ENCODE peak calls at places on chromosomes 2 and 18, in four cellular contexts. W, F, T and V are unnamed samples.

GRCh38 chr2:168841445-168841844 is 39.0 kb downstream of the NOSTRIN start:
- DNase-seq in W (no peak), F (no peak), T (no peak), V (no peak)

GRCh38 chr2:58099097-58099769 is 52.6 kb downstream of the VRK2 start:
- DNase-seq in W (no peak), F (no peak), T (no peak), V (no peak)

GRCh38 chr2:170815746-170816498 is 765 bp upstream of the GAD1 start:
- DNase-seq in W (peak), F (no peak), T (peak), V (peak)

GRCh38 chr18:41624461-41624860 is 330.6 kb upstream of the PIK3C3 start:
- DNase-seq in W (no peak), F (no peak), T (no peak), V (no peak)

GRCh38 chr2:159708066-159708760 is 4.1 kb upstream of the MARCHF7 start:
- DNase-seq in W (no peak), F (no peak), T (no peak), V (no peak)

GRCh38 chr2:175195012-175195411 is 13.5 kb upstream of the ATP5MC3 start:
- DNase-seq in W (no peak), F (no peak), T (no peak), V (no peak)

GRCh38 chr2:24708537-24709152 is 84.5 kb downstream of the PTRHD1 start:
- DNase-seq in W (no peak), F (no peak), T (no peak), V (no peak)

GRCh38 chr18:22509423-22509822 is 91.7 kb upstream of the CTAGE1 start:
- DNase-seq in W (peak), F (no peak), T (no peak), V (no peak)

GRCh38 chr2:47906261-47907096 is at the start of gene FBXO11:
- DNase-seq in W (peak), F (peak), T (peak), V (peak)
- TF ChIP-seq CTCF in W (peak), F (peak), T (peak), V (peak)

DNA sequence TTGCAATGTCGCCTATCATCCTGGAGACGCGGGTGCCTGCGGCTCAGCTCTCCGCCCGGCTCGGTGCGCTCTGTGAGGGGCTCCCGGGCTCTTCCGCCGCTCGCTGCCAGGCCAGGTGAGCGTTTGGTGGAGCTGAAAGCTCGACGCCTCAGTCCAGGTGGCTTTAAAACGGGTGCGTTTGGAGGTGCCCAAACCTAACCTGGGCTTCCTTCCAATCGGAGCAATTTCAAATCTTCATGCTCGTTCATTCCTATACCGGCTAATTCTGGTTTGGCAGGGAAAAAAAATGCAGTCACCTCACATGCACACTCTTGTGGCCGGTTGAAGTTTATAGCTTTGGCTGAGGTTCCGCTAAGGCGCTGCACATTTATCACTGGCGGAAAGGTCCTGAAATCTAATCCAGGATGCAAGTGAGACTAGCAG is at the start of gene SLC16A14:
- DNase-seq in W (no peak), F (peak), T (no peak), V (peak)
- TF ChIP-seq NRF1 in W (no peak), F (no peak), T (no peak), V (no peak)

GRCh38 chr2:3532941-3533340 is 13.6 kb upstream of the ADI1 start:
- DNase-seq in W (no peak), F (no peak), T (no peak), V (no peak)
- TF ChIP-seq CTCF in W (no peak), F (no peak), T (no peak), V (no peak)

GRCh38 chr18:58590231-58590630 is 38.7 kb downstream of the ALPK2 start:
- DNase-seq in W (no peak), F (no peak), T (no peak), V (no peak)

GRCh38 chr18:58593930-58594329 is 35.0 kb downstream of the ALPK2 start:
- DNase-seq in W (no peak), F (no peak), T (no peak), V (no peak)

GRCh38 chr18:58592223-58593214 is 36.4 kb downstream of the ALPK2 start:
- DNase-seq in W (no peak), F (no peak), T (no peak), V (no peak)

GRCh38 chr18:58591286-58591685 is 37.6 kb downstream of the ALPK2 start:
- DNase-seq in W (no peak), F (no peak), T (no peak), V (no peak)

DNA sequence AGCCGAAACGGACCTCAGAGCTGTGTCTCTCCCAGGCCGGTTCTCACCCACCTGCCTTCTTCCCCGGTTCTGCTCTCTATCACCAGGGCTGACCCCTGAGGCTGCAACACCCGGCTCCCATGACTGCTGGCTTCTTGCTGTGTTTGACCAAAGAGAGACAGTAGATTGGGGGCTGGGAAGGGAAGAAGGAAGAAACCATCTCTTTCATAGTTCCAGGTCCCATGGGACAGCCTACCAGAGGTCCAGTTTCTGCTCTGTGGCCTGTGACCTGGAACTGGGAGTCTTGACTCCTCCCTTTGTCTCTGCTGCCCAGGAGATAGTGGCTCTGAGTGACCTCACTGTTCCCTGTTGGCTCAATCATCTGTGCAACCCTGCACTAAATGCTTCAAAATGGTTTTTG is 38.1 kb downstream of the ALPK2 start:
- DNase-seq in W (peak), F (no peak), T (no peak), V (no peak)
- TF ChIP-seq NRF1 in W (no peak), F (no peak), T (no peak), V (no peak)

GRCh38 chr2:163122257-163122656 is 283.7 kb upstream of the KCNH7 start:
- DNase-seq in W (no peak), F (no peak), T (no peak), V (no peak)

GRCh38 chr2:163121483-163121882 is 282.9 kb upstream of the KCNH7 start:
- DNase-seq in W (no peak), F (no peak), T (no peak), V (no peak)

GRCh38 chr2:163123526-163123925 is 285.0 kb upstream of the KCNH7 start:
- DNase-seq in W (no peak), F (no peak), T (no peak), V (no peak)

DNA sequence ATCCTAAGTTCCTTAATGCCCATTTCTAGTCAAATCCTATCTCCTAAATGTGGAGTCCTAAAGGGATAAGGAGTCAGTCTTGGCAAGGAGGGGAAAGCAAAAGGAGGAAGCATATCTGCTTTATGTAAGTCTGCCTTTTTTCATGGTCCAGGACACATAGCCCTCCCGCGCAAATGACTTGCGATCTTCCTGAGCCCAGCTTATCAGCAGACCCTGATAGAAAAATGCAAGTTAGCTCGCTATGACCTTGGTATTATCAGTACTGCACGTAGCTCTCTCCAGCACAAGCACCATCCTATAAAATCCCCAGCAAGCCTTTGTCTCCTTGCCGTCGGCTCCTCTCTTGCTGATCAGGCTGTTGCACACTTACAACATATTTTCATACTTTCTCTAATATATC is 281.4 kb upstream of the KCNH7 start:
- DNase-seq in W (no peak), F (no peak), T (no peak), V (no peak)
- TF ChIP-seq CTCF in W (no peak), F (no peak), T (no peak), V (no peak)

DNA sequence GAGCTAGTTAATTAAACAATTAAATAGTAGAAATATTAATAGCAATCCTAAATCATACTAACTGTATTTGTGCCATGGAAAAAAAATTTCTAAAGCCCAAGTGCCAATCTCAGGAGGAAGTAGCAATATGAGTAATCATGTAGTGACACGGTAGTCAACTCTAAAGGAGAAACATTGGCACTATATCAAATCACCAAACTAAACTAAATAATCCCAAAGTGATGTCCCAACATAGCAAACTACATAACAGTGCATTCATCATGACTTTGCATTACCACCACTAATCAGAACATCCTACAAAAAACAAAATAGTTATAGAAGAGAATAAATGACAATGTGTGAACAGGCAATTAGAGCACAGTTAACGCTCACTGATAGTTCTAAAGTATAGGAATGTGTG is 195.1 kb downstream of the EXOC6B start:
- DNase-seq in W (no peak), F (no peak), T (no peak), V (no peak)
- TF ChIP-seq NRF1 in W (no peak), F (no peak), T (no peak), V (no peak)

DNA sequence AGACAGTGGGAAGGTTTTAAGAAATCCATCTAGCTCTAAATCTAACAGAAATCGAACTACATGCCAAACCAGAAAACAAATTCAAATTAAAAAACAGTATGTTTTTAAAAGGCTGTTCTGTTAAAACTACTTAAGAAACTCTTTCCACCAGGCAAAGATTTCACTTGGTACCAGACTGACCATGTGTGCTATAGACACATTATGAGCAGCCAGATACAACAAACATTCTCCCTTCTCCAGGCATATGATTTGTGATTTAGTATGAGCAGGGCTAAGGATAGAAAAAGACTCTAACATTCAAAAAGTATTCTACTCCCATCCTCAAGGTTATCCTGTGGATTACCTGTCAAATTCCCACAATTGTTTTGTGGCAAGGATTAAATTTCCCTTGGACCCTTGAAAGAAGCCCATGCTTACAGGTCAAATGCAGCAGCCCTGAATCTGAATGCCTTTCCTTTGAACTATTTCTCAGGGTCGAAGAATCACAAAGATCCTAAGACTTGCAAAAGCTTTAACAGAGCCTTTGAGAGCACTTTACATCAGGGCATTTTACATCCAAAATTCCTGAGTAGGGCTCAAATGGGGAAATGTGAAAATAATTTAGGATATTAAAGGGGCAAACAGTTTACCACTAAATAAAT is 42.5 kb upstream of the TTC32 start:
- DNase-seq in W (no peak), F (no peak), T (no peak), V (no peak)
- TF ChIP-seq CTCF in W (no peak), F (no peak), T (no peak), V (no peak)

GRCh38 chr2:120260736-120261135 is 8.1 kb downstream of the RALB start:
- DNase-seq in W (no peak), F (no peak), T (no peak), V (no peak)

GRCh38 chr2:120262761-120263428 is 10.2 kb downstream of the RALB start:
- DNase-seq in W (peak), F (no peak), T (no peak), V (no peak)

GRCh38 chr2:120258140-120258539 is 5.5 kb downstream of the RALB start:
- DNase-seq in W (no peak), F (no peak), T (no peak), V (no peak)

GRCh38 chr2:120262150-120262549 is 9.5 kb downstream of the RALB start:
- DNase-seq in W (no peak), F (no peak), T (no peak), V (no peak)

DNA sequence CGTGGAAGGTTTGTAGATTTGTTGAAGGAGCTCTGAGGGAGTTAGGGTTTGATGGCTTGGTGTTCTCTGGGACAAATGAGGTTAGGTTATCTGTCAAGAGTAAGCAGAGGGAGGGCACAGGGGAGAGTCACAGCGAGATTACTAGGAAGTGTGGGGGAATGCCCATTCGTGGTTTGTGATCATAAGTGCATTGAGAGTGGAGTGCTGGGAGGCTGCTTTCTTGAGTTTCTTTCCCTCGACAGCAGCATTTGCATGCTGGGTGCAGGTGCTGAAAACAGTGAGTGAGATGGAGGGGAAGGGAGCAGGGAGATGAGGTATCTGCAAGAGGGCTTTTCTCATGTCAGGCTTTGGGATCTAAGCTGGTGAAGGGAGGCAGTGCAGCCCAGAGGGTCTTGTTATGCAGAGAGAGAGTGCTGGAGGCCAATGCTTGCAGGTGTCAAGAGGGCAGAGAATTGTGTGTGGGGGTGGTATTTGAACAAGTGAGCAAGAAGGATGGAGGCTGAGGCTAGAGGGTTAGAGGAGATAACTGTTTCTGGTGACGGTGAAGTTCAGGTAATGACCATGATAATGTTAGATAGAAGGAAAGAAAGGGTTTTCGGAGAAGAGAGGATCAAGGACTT is 8.8 kb downstream of the RALB start:
- DNase-seq in W (no peak), F (peak), T (no peak), V (no peak)
- TF ChIP-seq NRF1 in W (no peak), F (no peak), T (no peak), V (no peak)

GRCh38 chr18:4232656-4233055 is 222.5 kb downstream of the DLGAP1 start:
- DNase-seq in W (no peak), F (no peak), T (no peak), V (no peak)

GRCh38 chr18:4230450-4231168 is 224.5 kb downstream of the DLGAP1 start:
- DNase-seq in W (no peak), F (no peak), T (no peak), V (no peak)

GRCh38 chr18:4236940-4237686 is 218.0 kb downstream of the DLGAP1 start:
- DNase-seq in W (no peak), F (no peak), T (no peak), V (no peak)

DNA sequence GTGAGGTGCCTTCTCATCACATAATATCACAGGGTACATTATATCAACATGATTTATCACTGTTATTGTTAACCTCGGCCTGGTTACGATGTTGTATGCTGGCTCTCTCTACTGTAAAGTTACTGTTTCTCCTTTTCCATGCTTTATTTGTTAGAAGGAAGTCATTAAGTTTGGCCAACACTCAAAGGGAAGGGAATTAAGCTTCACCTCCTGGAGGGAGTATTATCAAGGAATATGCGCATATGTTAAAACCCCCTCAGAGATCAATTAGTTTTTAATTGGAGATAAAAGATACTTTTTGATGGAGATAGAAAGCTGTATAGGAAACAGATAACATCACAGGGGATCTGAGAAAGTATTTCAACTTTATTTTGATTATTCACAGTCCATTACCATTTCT is 221.6 kb downstream of the DLGAP1 start:
- DNase-seq in W (no peak), F (no peak), T (no peak), V (no peak)
- TF ChIP-seq CTCF in W (no peak), F (no peak), T (no peak), V (no peak)

GRCh38 chr2:164837807-164838206 is 3.8 kb downstream of the COBLL1 start:
- DNase-seq in W (no peak), F (no peak), T (no peak), V (no peak)

GRCh38 chr2:164839914-164840457 is 1.6 kb downstream of the COBLL1 start:
- DNase-seq in W (no peak), F (no peak), T (no peak), V (no peak)

GRCh38 chr2:164840458-164840929 is 1.1 kb downstream of the COBLL1 start:
- DNase-seq in W (no peak), F (no peak), T (peak), V (no peak)

GRCh38 chr2:164835302-164835701 is 6.3 kb downstream of the COBLL1 start:
- DNase-seq in W (no peak), F (no peak), T (no peak), V (no peak)

DNA sequence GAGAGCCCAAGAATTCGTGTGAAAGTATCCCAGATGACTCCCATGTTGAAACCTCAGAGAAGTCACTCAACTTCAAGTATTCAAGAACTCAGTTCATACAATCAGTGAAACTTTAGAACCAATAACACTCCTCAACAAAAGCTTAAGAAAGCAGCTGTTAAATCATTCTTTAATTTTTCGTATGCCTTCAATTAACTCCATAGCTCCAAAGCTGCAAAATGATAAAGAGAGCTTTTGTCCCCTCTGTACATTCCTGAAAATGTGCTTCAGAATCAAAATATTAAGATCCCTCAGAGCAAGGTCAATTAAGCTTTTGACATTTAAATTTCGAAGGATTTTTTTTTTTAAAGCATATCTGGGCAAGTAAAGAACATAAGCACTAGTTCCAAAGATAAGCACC is 4.7 kb downstream of the COBLL1 start:
- DNase-seq in W (no peak), F (no peak), T (no peak), V (no peak)
- TF ChIP-seq NRF1 in W (no peak), F (no peak), T (no peak), V (no peak)